ENCODE peak calls at places on chromosomes 1 and 21, in five cellular contexts. One of them, this sample, is unnamed.

GRCh38 chr1:167618366-167618765 is 11.7 kb upstream of the RCSD1 start:
- DNase-seq in foreskin fibroblast: no peak
- DNase-seq in omental fat pad: no peak
- DNase-seq in lung: no peak
- DNase-seq in cardiac muscle cell: no peak
- DNase-seq in this sample: no peak

GRCh38 chr1:31926846-31927660 is 11.1 kb downstream of the PTP4A2 start:
- DNase-seq in foreskin fibroblast: no peak
- DNase-seq in omental fat pad: no peak
- DNase-seq in lung: no peak
- DNase-seq in cardiac muscle cell: no peak
- DNase-seq in this sample: no peak

GRCh38 chr1:12195416-12195815 is 28.6 kb downstream of the TNFRSF1B start:
- DNase-seq in foreskin fibroblast: no peak
- DNase-seq in omental fat pad: no peak
- DNase-seq in lung: no peak
- DNase-seq in cardiac muscle cell: no peak
- DNase-seq in this sample: no peak

GRCh38 chr1:108814343-108815125 is 42.4 kb downstream of the AKNAD1 start:
- DNase-seq in foreskin fibroblast: peak; percentile 53
- DNase-seq in omental fat pad: no peak
- DNase-seq in lung: no peak
- DNase-seq in cardiac muscle cell: peak; percentile 80
- DNase-seq in this sample: no peak

GRCh38 chr1:193221641-193222040 is 35.2 kb upstream of the B3GALT2 start:
- DNase-seq in foreskin fibroblast: no peak
- DNase-seq in omental fat pad: no peak
- DNase-seq in lung: no peak
- DNase-seq in cardiac muscle cell: peak; percentile 22
- DNase-seq in this sample: no peak

GRCh38 chr21:25421327-25422028 is 185.8 kb downstream of the MRPL39 start:
- DNase-seq in foreskin fibroblast: peak; percentile 67
- DNase-seq in omental fat pad: no peak
- DNase-seq in lung: no peak
- DNase-seq in cardiac muscle cell: peak; percentile 45
- DNase-seq in this sample: peak; percentile 12

GRCh38 chr1:25640646-25641328 is 24.2 kb downstream of the MAN1C1 start:
- DNase-seq in foreskin fibroblast: no peak
- DNase-seq in omental fat pad: no peak
- DNase-seq in lung: no peak
- DNase-seq in cardiac muscle cell: no peak
- DNase-seq in this sample: no peak

GRCh38 chr1:85494074-85494956 is 29.4 kb upstream of the DDAH1 start:
- DNase-seq in foreskin fibroblast: no peak
- DNase-seq in omental fat pad: no peak
- DNase-seq in lung: no peak
- DNase-seq in cardiac muscle cell: no peak
- DNase-seq in this sample: no peak

GRCh38 chr1:154765970-154766369 is 104.1 kb downstream of the KCNN3 start:
- DNase-seq in foreskin fibroblast: peak; percentile 47
- DNase-seq in omental fat pad: no peak
- DNase-seq in lung: no peak
- DNase-seq in cardiac muscle cell: peak; percentile 49
- DNase-seq in this sample: no peak

GRCh38 chr1:145983206-145983675 is 13.1 kb downstream of the TXNIP start:
- DNase-seq in foreskin fibroblast: no peak
- DNase-seq in omental fat pad: no peak
- DNase-seq in lung: no peak
- DNase-seq in cardiac muscle cell: no peak
- DNase-seq in this sample: no peak

GRCh38 chr1:70397013-70397412 is 14.1 kb upstream of the CTH start:
- DNase-seq in foreskin fibroblast: no peak
- DNase-seq in omental fat pad: no peak
- DNase-seq in lung: no peak
- DNase-seq in cardiac muscle cell: no peak
- DNase-seq in this sample: no peak

GRCh38 chr1:161721738-161722343 is 497 bp downstream of the FCRLB start:
- DNase-seq in foreskin fibroblast: peak; percentile 95
- DNase-seq in omental fat pad: no peak
- DNase-seq in lung: no peak
- DNase-seq in cardiac muscle cell: peak; percentile 79
- DNase-seq in this sample: no peak

GRCh38 chr21:36988536-36988935 is 18.0 kb upstream of the RIPPLY3 start:
- DNase-seq in foreskin fibroblast: peak; percentile 12
- DNase-seq in omental fat pad: no peak
- DNase-seq in lung: no peak
- DNase-seq in cardiac muscle cell: no peak
- DNase-seq in this sample: no peak

GRCh38 chr1:48127735-48128685 is 94.5 kb upstream of the SLC5A9 start:
- DNase-seq in foreskin fibroblast: no peak
- DNase-seq in omental fat pad: no peak
- DNase-seq in lung: no peak
- DNase-seq in cardiac muscle cell: no peak
- DNase-seq in this sample: no peak

GRCh38 chr1:240765732-240766363 is 153.9 kb upstream of the GREM2 start:
- DNase-seq in foreskin fibroblast: peak; percentile 53
- DNase-seq in omental fat pad: no peak
- DNase-seq in lung: no peak
- DNase-seq in cardiac muscle cell: peak; percentile 27
- DNase-seq in this sample: no peak

GRCh38 chr1:1178794-1179331 is 5.2 kb downstream of the TTLL10 start:
- DNase-seq in foreskin fibroblast: no peak
- DNase-seq in omental fat pad: no peak
- DNase-seq in lung: no peak
- DNase-seq in cardiac muscle cell: no peak
- DNase-seq in this sample: no peak

GRCh38 chr1:110918016-110918415 is 45.1 kb downstream of the CD53 start:
- DNase-seq in foreskin fibroblast: no peak
- DNase-seq in omental fat pad: no peak
- DNase-seq in lung: no peak
- DNase-seq in cardiac muscle cell: no peak
- DNase-seq in this sample: no peak

GRCh38 chr1:53562256-53562982 is 103.2 kb downstream of the DMRTB1 start:
- DNase-seq in foreskin fibroblast: no peak
- DNase-seq in omental fat pad: no peak
- DNase-seq in lung: no peak
- DNase-seq in cardiac muscle cell: no peak
- DNase-seq in this sample: no peak

GRCh38 chr1:200146100-200146499 is 118.6 kb downstream of the NR5A2 start:
- DNase-seq in foreskin fibroblast: no peak
- DNase-seq in omental fat pad: no peak
- DNase-seq in lung: no peak
- DNase-seq in cardiac muscle cell: no peak
- DNase-seq in this sample: peak; percentile 50

GRCh38 chr21:45051580-45052434 is 22.6 kb upstream of the ADARB1 start:
- DNase-seq in foreskin fibroblast: no peak
- DNase-seq in omental fat pad: no peak
- DNase-seq in lung: no peak
- DNase-seq in cardiac muscle cell: no peak
- DNase-seq in this sample: no peak

GRCh38 chr1:169741666-169742394 is 8.0 kb upstream of the SELE start:
- DNase-seq in foreskin fibroblast: peak; percentile 80
- DNase-seq in omental fat pad: no peak
- DNase-seq in lung: peak; percentile 48
- DNase-seq in cardiac muscle cell: peak; percentile 71
- DNase-seq in this sample: no peak

GRCh38 chr1:236830560-236830959 is 35.5 kb downstream of the MTR start:
- DNase-seq in foreskin fibroblast: no peak
- DNase-seq in omental fat pad: no peak
- DNase-seq in lung: no peak
- DNase-seq in cardiac muscle cell: no peak
- DNase-seq in this sample: no peak

GRCh38 chr21:45161039-45161945 is 86.9 kb downstream of the ADARB1 start:
- DNase-seq in foreskin fibroblast: no peak
- DNase-seq in omental fat pad: no peak
- DNase-seq in lung: peak; percentile 18
- DNase-seq in cardiac muscle cell: no peak
- DNase-seq in this sample: no peak

GRCh38 chr1:32393832-32394140 is 455 bp downstream of the BSDC1 start:
- DNase-seq in foreskin fibroblast: no peak
- DNase-seq in omental fat pad: no peak
- DNase-seq in lung: no peak
- DNase-seq in cardiac muscle cell: peak; percentile 28
- DNase-seq in this sample: no peak

GRCh38 chr1:7526867-7527732 is 244.0 kb upstream of the VAMP3 start:
- DNase-seq in foreskin fibroblast: no peak
- DNase-seq in omental fat pad: no peak
- DNase-seq in lung: no peak
- DNase-seq in cardiac muscle cell: no peak
- DNase-seq in this sample: no peak

GRCh38 chr1:180230791-180231505 is 884 bp downstream of the LHX4 start:
- DNase-seq in foreskin fibroblast: peak; percentile 57
- DNase-seq in omental fat pad: no peak
- DNase-seq in lung: no peak
- DNase-seq in cardiac muscle cell: peak; percentile 71
- DNase-seq in this sample: peak; percentile 55

GRCh38 chr1:89545264-89546038 is 20.8 kb downstream of the LRRC8B start:
- DNase-seq in foreskin fibroblast: peak; percentile 37
- DNase-seq in omental fat pad: no peak
- DNase-seq in lung: no peak
- DNase-seq in cardiac muscle cell: peak; percentile 72
- DNase-seq in this sample: no peak

GRCh38 chr1:32345289-32345827 is 9.3 kb upstream of the MARCKSL1 start:
- DNase-seq in foreskin fibroblast: peak; percentile 39
- DNase-seq in omental fat pad: no peak
- DNase-seq in lung: no peak
- DNase-seq in cardiac muscle cell: peak; percentile 86
- DNase-seq in this sample: no peak

GRCh38 chr1:8396912-8397406 is 79.0 kb downstream of the SLC45A1 start:
- DNase-seq in foreskin fibroblast: peak; percentile 96
- DNase-seq in omental fat pad: no peak
- DNase-seq in lung: no peak
- DNase-seq in cardiac muscle cell: peak; percentile 96
- DNase-seq in this sample: no peak

GRCh38 chr1:161266096-161266679 is 7.6 kb downstream of the PCP4L1 start:
- DNase-seq in foreskin fibroblast: peak; percentile 28
- DNase-seq in omental fat pad: no peak
- DNase-seq in lung: no peak
- DNase-seq in cardiac muscle cell: no peak
- DNase-seq in this sample: no peak

GRCh38 chr1:234604726-234605492 is 5.1 kb downstream of the IRF2BP2 start:
- DNase-seq in foreskin fibroblast: peak; percentile 68
- DNase-seq in omental fat pad: no peak
- DNase-seq in lung: no peak
- DNase-seq in cardiac muscle cell: peak; percentile 59
- DNase-seq in this sample: no peak

GRCh38 chr1:145711213-145711651 is 4.1 kb upstream of the PDZK1 start:
- DNase-seq in foreskin fibroblast: no peak
- DNase-seq in omental fat pad: no peak
- DNase-seq in lung: no peak
- DNase-seq in cardiac muscle cell: no peak
- DNase-seq in this sample: no peak

GRCh38 chr1:181451661-181452060 is 31.7 kb upstream of the CACNA1E start:
- DNase-seq in foreskin fibroblast: no peak
- DNase-seq in omental fat pad: no peak
- DNase-seq in lung: no peak
- DNase-seq in cardiac muscle cell: no peak
- DNase-seq in this sample: no peak

DNA sequence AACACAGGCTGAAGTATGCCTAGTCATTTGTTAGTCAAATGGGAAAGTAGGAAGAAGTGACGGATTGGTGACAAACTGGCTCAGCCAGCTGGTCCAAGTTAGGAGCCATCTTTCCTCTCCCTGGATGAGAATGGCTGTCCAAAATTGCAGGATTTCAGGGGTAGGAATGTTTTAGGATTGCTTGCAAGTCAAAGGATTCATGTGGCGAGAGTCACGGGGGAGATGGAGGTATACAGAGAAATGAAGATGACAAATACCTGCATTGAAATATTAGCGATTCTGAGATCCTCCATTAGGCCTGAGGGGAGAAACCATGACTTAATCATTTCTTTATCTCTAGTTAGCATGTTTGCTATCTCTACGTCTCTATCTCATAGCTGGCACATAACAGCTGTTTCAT is 41.8 kb upstream of the PIGC start:
- DNase-seq in foreskin fibroblast: no peak
- DNase-seq in omental fat pad: no peak
- DNase-seq in lung: no peak
- DNase-seq in cardiac muscle cell: no peak
- DNase-seq in this sample: no peak
- TF ChIP-seq CTCF in foreskin fibroblast: no peak
- TF ChIP-seq CTCF in omental fat pad: no peak
- TF ChIP-seq CTCF in lung: no peak
- TF ChIP-seq CTCF in cardiac muscle cell: no peak
- TF ChIP-seq CTCF in this sample: no peak

GRCh38 chr1:81113688-81114087 is 687.0 kb upstream of the ADGRL2 start:
- DNase-seq in foreskin fibroblast: peak; percentile 52
- DNase-seq in omental fat pad: no peak
- DNase-seq in lung: no peak
- DNase-seq in cardiac muscle cell: peak; percentile 32
- DNase-seq in this sample: no peak

GRCh38 chr1:81111818-81112217 is 688.9 kb upstream of the ADGRL2 start:
- DNase-seq in foreskin fibroblast: peak; percentile 85
- DNase-seq in omental fat pad: no peak
- DNase-seq in lung: no peak
- DNase-seq in cardiac muscle cell: peak; percentile 63
- DNase-seq in this sample: no peak

GRCh38 chr1:81115422-81115821 is 685.3 kb upstream of the ADGRL2 start:
- DNase-seq in foreskin fibroblast: no peak
- DNase-seq in omental fat pad: no peak
- DNase-seq in lung: no peak
- DNase-seq in cardiac muscle cell: no peak
- DNase-seq in this sample: no peak

GRCh38 chr1:81118550-81118949 is 682.2 kb upstream of the ADGRL2 start:
- DNase-seq in foreskin fibroblast: peak; percentile 28
- DNase-seq in omental fat pad: no peak
- DNase-seq in lung: no peak
- DNase-seq in cardiac muscle cell: peak; percentile 56
- DNase-seq in this sample: no peak

GRCh38 chr1:81114191-81114590 is 686.5 kb upstream of the ADGRL2 start:
- DNase-seq in foreskin fibroblast: no peak
- DNase-seq in omental fat pad: no peak
- DNase-seq in lung: no peak
- DNase-seq in cardiac muscle cell: no peak
- DNase-seq in this sample: no peak
- TF ChIP-seq CTCF in foreskin fibroblast: no peak
- TF ChIP-seq CTCF in omental fat pad: no peak
- TF ChIP-seq CTCF in lung: no peak
- TF ChIP-seq CTCF in cardiac muscle cell: no peak
- TF ChIP-seq CTCF in this sample: no peak

GRCh38 chr1:21174638-21175323 is 1.9 kb downstream of the EIF4G3 start:
- DNase-seq in foreskin fibroblast: peak; percentile 73
- DNase-seq in omental fat pad: no peak
- DNase-seq in lung: no peak
- DNase-seq in cardiac muscle cell: peak; percentile 87
- DNase-seq in this sample: no peak
- TF ChIP-seq CTCF in foreskin fibroblast: no peak
- TF ChIP-seq CTCF in omental fat pad: no peak
- TF ChIP-seq CTCF in lung: no peak
- TF ChIP-seq CTCF in cardiac muscle cell: no peak
- TF ChIP-seq CTCF in this sample: no peak

GRCh38 chr1:226135059-226135651 is 51.4 kb downstream of the ACBD3 start:
- DNase-seq in foreskin fibroblast: no peak
- DNase-seq in omental fat pad: no peak
- DNase-seq in lung: peak; percentile 68
- DNase-seq in cardiac muscle cell: peak; percentile 50
- DNase-seq in this sample: peak; percentile 6
- TF ChIP-seq CTCF in foreskin fibroblast: no peak
- TF ChIP-seq CTCF in omental fat pad: no peak
- TF ChIP-seq CTCF in lung: no peak
- TF ChIP-seq CTCF in cardiac muscle cell: no peak
- TF ChIP-seq CTCF in this sample: no peak

GRCh38 chr1:41657679-41658078 is 173.2 kb upstream of the EDN2 start:
- DNase-seq in foreskin fibroblast: no peak
- DNase-seq in omental fat pad: no peak
- DNase-seq in lung: no peak
- DNase-seq in cardiac muscle cell: no peak
- DNase-seq in this sample: no peak
- TF ChIP-seq CTCF in foreskin fibroblast: no peak
- TF ChIP-seq CTCF in omental fat pad: no peak
- TF ChIP-seq CTCF in lung: no peak
- TF ChIP-seq CTCF in cardiac muscle cell: no peak
- TF ChIP-seq CTCF in this sample: no peak

This sample was measured in GM13977.